ENCODE peak calls at places on chromosomes 16 and 17, in seven cellular contexts. F is cardiac fibroblast; K is Right ventricle myocardium superior; M is CD4-positive, alpha-beta T cell; H is fibroblast of the conjunctiva; N is activated CD4-positive, alpha-beta T cell treated with anti-CD3 and anti-CD28 coated beads, Interleukin-2, amount 50 U/mL, for 1 hour; Y is osteocyte. J is an unnamed sample.

GRCh38 chr17:61997649-61998048 is 67.4 kb downstream of the MED13 start:
- DNase-seq in F (peak), K (no peak), M (no peak), H (peak), N (no peak), Y (no peak), J (no peak)

GRCh38 chr16:87062569-87063442 is 254.4 kb downstream of the C16orf95 start:
- DNase-seq in F (peak), K (peak), M (peak), H (peak), N (peak), Y (peak), J (no peak)

GRCh38 chr17:69951058-69951457 is 124.0 kb upstream of the KCNJ16 start:
- DNase-seq in F (no peak), K (no peak), M (no peak), H (no peak), N (no peak), Y (no peak), J (no peak)

GRCh38 chr17:44688675-44689491 is 693 bp downstream of the CCDC43 start:
- DNase-seq in F (no peak), K (no peak), M (peak), H (no peak), N (peak), Y (no peak), J (no peak)

GRCh38 chr16:76164970-76165558 is 112.1 kb upstream of the CNTNAP4 start:
- DNase-seq in F (no peak), K (no peak), M (no peak), H (no peak), N (no peak), Y (no peak), J (no peak)

GRCh38 chr16:48106445-48106844 is 49.3 kb downstream of the ABCC12 start:
- DNase-seq in F (no peak), K (no peak), M (no peak), H (no peak), N (no peak), Y (no peak), J (no peak)

GRCh38 chr17:77471984-77472836 is 331.4 kb downstream of the SEC14L1 start:
- DNase-seq in F (peak), K (peak), M (no peak), H (peak), N (no peak), Y (no peak), J (no peak)

GRCh38 chr17:58786586-58787295 is 31.1 kb downstream of the PPM1E start:
- DNase-seq in F (peak), K (no peak), M (no peak), H (peak), N (no peak), Y (no peak), J (no peak)

GRCh38 chr16:70304892-70305448 is 6.0 kb downstream of the DDX19B start:
- DNase-seq in F (no peak), K (no peak), M (no peak), H (no peak), N (no peak), Y (no peak), J (no peak)

GRCh38 chr16:84223456-84223855 is 16.4 kb downstream of the KCNG4 start:
- DNase-seq in F (no peak), K (no peak), M (no peak), H (no peak), N (no peak), Y (no peak), J (no peak)

GRCh38 chr17:78242024-78242742 is 10.8 kb downstream of the TMEM235 start:
- DNase-seq in F (no peak), K (no peak), M (no peak), H (no peak), N (no peak), Y (no peak), J (no peak)

GRCh38 chr16:64089697-64090096 is 1032.2 kb downstream of the CDH11 start:
- DNase-seq in F (peak), K (no peak), M (no peak), H (peak), N (no peak), Y (no peak), J (no peak)

GRCh38 chr16:22782299-22782698 is 31.7 kb upstream of the HS3ST2 start:
- DNase-seq in F (no peak), K (no peak), M (no peak), H (no peak), N (no peak), Y (no peak), J (no peak)

GRCh38 chr17:34499576-34499975 is 79.8 kb upstream of the TMEM132E start:
- DNase-seq in F (peak), K (no peak), M (no peak), H (no peak), N (no peak), Y (no peak), J (no peak)

GRCh38 chr17:21373696-21374454 is 2.3 kb upstream of the KCNJ12 start:
- DNase-seq in F (no peak), K (no peak), M (no peak), H (no peak), N (no peak), Y (no peak), J (no peak)

J was measured in vagina.